ENCODE peak calls at places on chromosomes 13 and 19, in eight cellular contexts. I is A549, Q is upper lobe of left lung, O is Calu3, W is left ventricle myocardium inferior, F is activated B cell treated with CpG ODN at 0.5 μM for 24 hours, U is AG04450, T is astrocyte. J is an unnamed sample.

GRCh38 chr19:49893135-49893534 is 3.6 kb downstream of the IL4I1 start:
- DNase-seq in I (no peak), Q (no peak), O (no peak), W (no peak), F (no peak), U (no peak), T (no peak), J (no peak)

GRCh38 chr19:42465827-42466280 is 23.1 kb upstream of the CXCL17 start:
- DNase-seq in I (no peak), Q (no peak), O (no peak), W (no peak), F (peak; percentile 58), U (no peak), T (no peak), J (no peak)

GRCh38 chr19:1041835-1042685 is 2.2 kb downstream of the ABCA7 start:
- DNase-seq in I (peak; percentile 81), Q (peak; percentile 86), O (no peak), W (no peak), F (no peak), U (no peak), T (no peak), J (no peak)

GRCh38 chr13:108227651-108228272 is 9.6 kb downstream of the ABHD13 start:
- DNase-seq in I (no peak), Q (no peak), O (peak; percentile 4), W (no peak), F (no peak), U (no peak), T (no peak), J (no peak)

GRCh38 chr19:41957838-41958366 is 1.2 kb downstream of the RABAC1 start:
- DNase-seq in I (peak; percentile 100), Q (no peak), O (peak; percentile 89), W (peak; percentile 48), F (no peak), U (peak; percentile 46), T (peak; percentile 67), J (no peak)

GRCh38 chr13:51974485-51974884 is 36.8 kb downstream of the ATP7B start:
- DNase-seq in I (no peak), Q (peak; percentile 6), O (no peak), W (no peak), F (no peak), U (no peak), T (no peak), J (no peak)

GRCh38 chr19:14505488-14506239 is 9.7 kb upstream of the GIPC1 start:
- DNase-seq in I (peak; percentile 68), Q (peak; percentile 89), O (peak; percentile 86), W (no peak), F (peak; percentile 63), U (no peak), T (peak; percentile 75), J (peak; percentile 78)

GRCh38 chr19:56707821-56708220 is 36.3 kb upstream of the ZNF835 start:
- DNase-seq in I (no peak), Q (no peak), O (no peak), W (no peak), F (no peak), U (no peak), T (no peak), J (no peak)

GRCh38 chr13:67283602-67284001 is 53.5 kb upstream of the PCDH9 start:
- DNase-seq in I (no peak), Q (no peak), O (peak; percentile 4), W (no peak), F (no peak), U (no peak), T (peak; percentile 49), J (no peak)

GRCh38 chr13:114096811-114097503 is 35.5 kb downstream of the RASA3 start:
- DNase-seq in I (no peak), Q (no peak), O (no peak), W (no peak), F (no peak), U (no peak), T (no peak), J (no peak)

GRCh38 chr19:16836115-16836905 is 7.1 kb downstream of the SIN3B start:
- DNase-seq in I (no peak), Q (no peak), O (no peak), W (no peak), F (peak; percentile 29), U (no peak), T (no peak), J (no peak)

GRCh38 chr13:106367361-106367781 is 168.1 kb downstream of the EFNB2 start:
- DNase-seq in I (no peak), Q (no peak), O (no peak), W (no peak), F (no peak), U (no peak), T (no peak), J (no peak)

GRCh38 chr19:30799854-30800755 is 427.9 kb downstream of the ZNF536 start:
- DNase-seq in I (peak; percentile 83), Q (peak; percentile 36), O (no peak), W (peak; percentile 44), F (no peak), U (no peak), T (no peak), J (peak; percentile 67)

GRCh38 chr13:90613076-90613795 is 734.3 kb upstream of the MIR17HG start:
- DNase-seq in I (no peak), Q (no peak), O (no peak), W (no peak), F (no peak), U (no peak), T (no peak), J (no peak)

GRCh38 chr13:81987159-81987558 is 1646.2 kb upstream of the SPRY2 start:
- DNase-seq in I (no peak), Q (no peak), O (no peak), W (no peak), F (no peak), U (no peak), T (no peak), J (no peak)

GRCh38 chr19:51076602-51077213 is 6.0 kb downstream of the KLK14 start:
- DNase-seq in I (no peak), Q (no peak), O (no peak), W (no peak), F (no peak), U (no peak), T (no peak), J (no peak)

GRCh38 chr19:48571378-48572162 is 19.6 kb downstream of the SULT2B1 start:
- DNase-seq in I (no peak), Q (no peak), O (no peak), W (no peak), F (no peak), U (no peak), T (no peak), J (no peak)

GRCh38 chr19:5947435-5947834 is 30.5 kb downstream of the RANBP3 start:
- DNase-seq in I (no peak), Q (peak; percentile 84), O (no peak), W (peak; percentile 68), F (no peak), U (no peak), T (peak; percentile 27), J (no peak)

GRCh38 chr13:37313383-37313782 is 207.9 kb upstream of the CSNK1A1L start:
- DNase-seq in I (no peak), Q (no peak), O (peak; percentile 1), W (no peak), F (no peak), U (peak; percentile 71), T (peak; percentile 96), J (no peak)

GRCh38 chr13:102983496-102983895 is 82.7 kb downstream of the SLC10A2 start:
- DNase-seq in I (no peak), Q (no peak), O (no peak), W (no peak), F (no peak), U (no peak), T (no peak), J (no peak)

GRCh38 chr13:93857126-93857525 is 622.4 kb downstream of the DCT start:
- DNase-seq in I (no peak), Q (no peak), O (no peak), W (no peak), F (no peak), U (peak; percentile 20), T (peak; percentile 44), J (no peak)

GRCh38 chr19:51181913-51182419 is 39.9 kb downstream of the SIGLEC7 start:
- DNase-seq in I (no peak), Q (no peak), O (no peak), W (no peak), F (no peak), U (no peak), T (no peak), J (no peak)

DNA sequence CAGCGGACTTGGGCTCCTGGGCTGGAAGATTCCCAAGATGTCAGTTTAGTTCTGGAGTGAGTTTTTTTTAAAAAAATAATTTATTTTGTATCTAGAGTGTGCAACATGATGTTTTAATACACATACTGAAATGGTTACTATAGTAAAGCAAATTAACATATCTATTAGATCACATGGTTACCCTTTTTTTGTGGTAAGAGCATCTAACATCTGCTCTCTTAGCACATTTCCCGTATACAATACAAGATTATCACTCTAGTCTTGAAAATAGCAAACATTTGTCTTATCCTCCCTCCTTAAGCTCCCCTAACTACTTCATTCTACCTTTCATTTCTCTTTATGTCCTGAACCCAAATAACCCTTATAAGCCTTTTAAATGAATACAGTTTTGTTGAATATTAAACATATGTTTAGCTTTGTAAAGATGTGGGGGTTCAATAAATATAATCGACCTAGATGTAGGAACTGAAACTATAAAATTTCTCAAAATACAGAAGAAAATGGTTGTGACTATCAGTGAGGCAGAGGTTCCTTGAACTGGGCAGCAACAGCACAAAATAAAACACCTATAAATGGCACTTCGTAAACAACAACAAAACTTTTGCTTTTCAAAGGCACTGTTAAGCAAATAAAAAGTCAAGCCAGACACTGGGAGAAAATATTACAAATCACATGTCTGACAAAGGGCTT is 466.6 kb downstream of the FGF9 start:
- DNase-seq in I (no peak), Q (no peak), O (no peak), W (no peak), F (no peak), U (no peak), T (no peak), J (no peak)
- TF ChIP-seq CTCF in I (no peak), Q (no peak), O (no peak), W (no peak), F (no peak), U (no peak), T (no peak), J (no peak)

GRCh38 chr19:58572026-58572817 is 913 bp downstream of the MZF1 start:
- DNase-seq in I (no peak), Q (no peak), O (no peak), W (peak; percentile 13), F (no peak), U (no peak), T (no peak), J (no peak)
- TF ChIP-seq CTCF in I (no peak), Q (no peak), O (no peak), W (no peak), F (no peak), U (no peak), T (no peak), J (no peak)

DNA sequence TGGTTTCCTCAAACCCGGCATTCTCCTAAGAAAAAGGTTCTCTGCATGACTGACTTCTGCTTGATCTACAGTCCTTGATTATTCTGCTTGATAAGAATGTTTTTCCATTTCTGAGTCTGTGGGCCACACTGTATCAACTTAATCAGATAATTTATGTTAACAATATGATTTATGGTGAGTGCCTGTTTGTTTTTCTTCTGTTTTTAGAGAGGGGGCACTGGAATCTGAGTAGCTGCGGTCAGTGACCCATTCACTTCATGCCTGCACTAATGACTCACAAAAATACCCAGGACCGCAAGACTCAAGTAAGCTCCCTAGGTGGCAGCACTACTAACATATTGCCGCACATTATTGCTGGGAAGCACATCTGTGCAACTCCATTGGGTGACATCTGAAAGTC is 542.3 kb upstream of the ATXN8OS start:
- DNase-seq in I (peak; percentile 1), Q (no peak), O (peak; percentile 2), W (no peak), F (no peak), U (no peak), T (peak; percentile 67), J (no peak)
- TF ChIP-seq CTCF in I (no peak), Q (no peak), O (no peak), W (no peak), F (no peak), U (no peak), T (peak; percentile 45), J (peak; percentile 58)

GRCh38 chr13:112968380-112968909 is 569 bp upstream of the MCF2L start:
- DNase-seq in I (peak; percentile 10), Q (peak; percentile 91), O (peak; percentile 16), W (peak; percentile 55), F (no peak), U (no peak), T (no peak), J (no peak)
- TF ChIP-seq CTCF in I (no peak), Q (peak; percentile 13), O (no peak), W (peak; percentile 27), F (no peak), U (no peak), T (no peak), J (peak; percentile 50)

J was measured in type B pancreatic cell.